ENCODE peak calls at places on chromosomes 7 and 10, in seven cellular contexts. Y is BJ, M is cardiac muscle cell, T is heart right ventricle, W is IMR-90, B is neural progenitor cell, E is foreskin fibroblast. L is an unnamed sample.

GRCh38 chr10:6035926-6036575 is 26.1 kb downstream of the IL2RA start:
- DNase-seq in Y (no peak), M (no peak), T (peak; percentile 1), W (no peak), B (peak; percentile 9), E (no peak), L (no peak)

GRCh38 chr10:133154996-133155778 is 4.8 kb upstream of the KNDC1 start:
- DNase-seq in Y (no peak), M (no peak), T (no peak), W (no peak), B (no peak), E (no peak), L (no peak)

GRCh38 chr10:123496996-123497660 is 169.0 kb upstream of the GPR26 start:
- DNase-seq in Y (no peak), M (no peak), T (no peak), W (no peak), B (no peak), E (no peak), L (no peak)

GRCh38 chr7:31061185-31061584 is 9.1 kb downstream of the ADCYAP1R1 start:
- DNase-seq in Y (no peak), M (no peak), T (no peak), W (no peak), B (peak; percentile 38), E (no peak), L (no peak)

GRCh38 chr7:19491821-19492452 is 216.9 kb downstream of the POLR1F start:
- DNase-seq in Y (peak; percentile 4), M (peak; percentile 11), T (no peak), W (peak; percentile 66), B (peak; percentile 18), E (peak; percentile 71), L (peak; percentile 21)

GRCh38 chr7:15757041-15757995 is 70.8 kb upstream of the MEOX2 start:
- DNase-seq in Y (no peak), M (no peak), T (no peak), W (no peak), B (no peak), E (peak; percentile 41), L (peak; percentile 23)

GRCh38 chr10:37436361-37436760 is 311.0 kb downstream of the ANKRD30A start:
- DNase-seq in Y (no peak), M (no peak), T (no peak), W (no peak), B (no peak), E (no peak), L (no peak)

GRCh38 chr10:28873540-28873939 is 196.2 kb downstream of the BAMBI start:
- DNase-seq in Y (no peak), M (no peak), T (no peak), W (no peak), B (no peak), E (no peak), L (no peak)

GRCh38 chr7:158263964-158264748 is 323.5 kb downstream of the PTPRN2 start:
- DNase-seq in Y (no peak), M (no peak), T (no peak), W (no peak), B (no peak), E (no peak), L (no peak)

GRCh38 chr10:30534465-30535144 is 94.9 kb downstream of the LYZL2 start:
- DNase-seq in Y (no peak), M (peak; percentile 84), T (peak; percentile 74), W (peak; percentile 67), B (peak; percentile 80), E (peak; percentile 81), L (peak; percentile 33)

DNA sequence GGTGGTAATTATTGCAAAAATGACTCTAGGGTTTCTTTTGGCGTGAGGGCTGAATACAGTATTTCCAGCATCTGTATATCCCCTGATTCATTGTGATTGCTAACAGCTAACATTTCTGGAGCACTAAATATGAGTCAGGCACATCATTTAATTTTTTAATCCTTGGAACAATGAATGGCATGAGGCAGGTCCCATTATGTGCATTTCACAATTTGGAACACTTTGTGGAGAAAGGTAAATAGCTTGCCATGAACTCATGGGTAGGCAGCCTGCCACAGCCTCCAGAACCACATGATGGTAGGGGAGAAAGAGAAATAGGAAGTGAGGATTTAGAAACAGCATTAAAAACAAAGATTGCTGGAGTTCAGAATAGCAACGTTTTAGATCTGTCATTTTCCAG is 1.7 kb downstream of the NPTX2 start:
- DNase-seq in Y (no peak), M (no peak), T (no peak), W (no peak), B (no peak), E (peak; percentile 54), L (no peak)
- H3K4me3 ChIP-seq in Y (no peak overlapping the region), M (no peak overlapping the region), T (no peak overlapping the region), W (no peak overlapping the region), B (no peak overlapping the region), E (no peak overlapping the region), L (no peak overlapping the region)

GRCh38 chr10:112429147-112429546 is 17.6 kb downstream of the ZDHHC6 start:
- DNase-seq in Y (no peak), M (no peak), T (no peak), W (no peak), B (no peak), E (no peak), L (no peak)

GRCh38 chr10:112429654-112430230 is 17.0 kb downstream of the ZDHHC6 start:
- DNase-seq in Y (no peak), M (no peak), T (no peak), W (no peak), B (no peak), E (no peak), L (no peak)

DNA sequence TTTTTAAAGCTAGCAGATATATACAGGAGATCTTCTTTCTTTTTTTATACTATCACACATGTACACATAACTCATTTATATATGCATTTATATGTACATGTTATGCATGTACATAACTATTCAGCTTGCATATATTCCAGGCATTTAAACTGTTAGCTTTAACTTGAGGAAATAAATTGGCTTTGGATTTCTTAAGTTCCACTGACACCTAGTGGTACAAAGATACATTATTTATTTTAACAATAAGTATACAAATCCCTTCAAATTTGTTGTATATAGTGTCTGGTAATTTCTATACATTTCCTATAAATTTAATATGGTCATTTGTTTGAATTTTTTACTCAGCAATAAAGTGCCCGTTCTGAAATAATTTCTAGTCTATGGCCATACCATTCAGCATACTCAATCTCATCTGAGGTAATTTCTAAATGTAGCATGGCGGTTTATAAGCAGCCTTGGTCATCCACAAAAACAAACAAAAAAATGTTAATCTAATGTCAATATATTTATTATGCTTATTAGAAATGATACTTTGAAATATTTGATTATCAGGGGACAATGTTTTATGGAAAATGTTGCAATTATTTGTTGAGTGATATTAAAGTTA is 11.6 kb downstream of the ZDHHC6 start:
- DNase-seq in Y (peak; percentile 12), M (no peak), T (no peak), W (peak; percentile 60), B (peak; percentile 8), E (peak; percentile 38), L (peak; percentile 16)
- TF ChIP-seq CTCF in Y (peak; percentile 34), M (peak; percentile 44), T (peak; percentile 68), W (peak; percentile 52), B (peak; percentile 56), E (peak; percentile 8), L (no peak)

DNA sequence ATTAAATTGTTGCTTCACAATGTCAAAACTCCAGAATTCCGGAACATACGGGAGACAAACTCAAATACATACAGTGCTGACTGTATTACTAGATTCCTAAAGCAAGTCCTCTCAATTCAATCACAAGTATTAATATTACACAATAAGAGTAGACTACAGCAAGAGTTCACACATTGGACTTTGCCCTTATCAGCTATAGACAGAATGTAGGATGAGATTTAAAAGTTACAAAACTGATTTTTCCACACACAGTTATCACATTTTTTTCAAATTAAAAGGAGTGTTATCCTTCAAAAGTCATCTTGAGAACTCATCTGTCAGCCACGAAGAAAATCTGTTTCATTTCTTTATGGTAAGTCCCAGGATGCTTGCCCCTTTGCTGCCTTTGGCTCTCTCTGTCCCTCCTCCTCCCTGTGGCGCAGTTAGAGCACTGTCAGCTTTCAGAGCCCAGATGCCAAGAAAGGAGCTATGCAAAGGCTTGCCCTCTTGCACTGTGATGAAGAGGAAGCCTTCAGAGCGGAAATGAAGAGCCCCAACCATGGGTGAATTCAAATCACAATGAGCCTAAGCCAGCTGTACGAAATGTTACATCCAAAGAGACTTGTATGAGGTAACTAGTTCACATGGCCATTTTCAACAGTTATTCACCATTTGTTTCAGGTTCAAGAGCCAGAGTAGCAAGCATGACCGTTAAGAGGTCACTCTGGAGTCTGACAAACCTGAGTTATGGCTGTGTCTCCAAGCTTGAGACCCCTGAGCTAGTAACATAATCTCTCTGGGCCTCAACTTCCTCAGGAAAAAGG is 10.7 kb downstream of the NCOA4 start:
- DNase-seq in Y (no peak), M (peak; percentile 36), T (peak; percentile 54), W (no peak), B (peak; percentile 16), E (no peak), L (no peak)
- H3K4me3 ChIP-seq in Y (no peak overlapping the region), M (peak overlapping the region; percentile 61), T (no peak overlapping the region), W (no peak overlapping the region), B (no peak overlapping the region), E (no peak overlapping the region), L (no peak overlapping the region)

DNA sequence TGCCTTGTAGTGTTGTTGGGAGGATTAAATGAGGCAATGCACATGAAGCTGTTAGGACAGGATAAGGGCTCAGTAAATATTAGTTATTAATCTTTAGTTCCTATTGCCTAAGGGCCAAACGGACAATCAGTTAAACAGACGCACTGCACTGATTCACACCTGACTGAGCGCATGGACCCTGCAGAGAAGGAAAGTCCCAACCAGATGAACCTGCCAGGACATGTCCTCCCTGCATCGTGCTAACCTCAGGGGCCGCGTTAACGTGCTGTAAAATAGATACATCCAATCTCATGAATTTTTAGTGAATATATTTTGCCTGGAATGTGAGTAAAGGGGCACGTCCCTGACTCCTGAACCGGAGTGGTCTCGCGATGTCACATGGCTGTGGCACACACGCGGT is 12.4 kb downstream of the ADARB2 start:
- DNase-seq in Y (no peak), M (no peak), T (no peak), W (no peak), B (no peak), E (no peak), L (no peak)
- TF ChIP-seq CTCF in Y (no peak), M (no peak), T (no peak), W (no peak), B (no peak), E (no peak), L (no peak)

DNA sequence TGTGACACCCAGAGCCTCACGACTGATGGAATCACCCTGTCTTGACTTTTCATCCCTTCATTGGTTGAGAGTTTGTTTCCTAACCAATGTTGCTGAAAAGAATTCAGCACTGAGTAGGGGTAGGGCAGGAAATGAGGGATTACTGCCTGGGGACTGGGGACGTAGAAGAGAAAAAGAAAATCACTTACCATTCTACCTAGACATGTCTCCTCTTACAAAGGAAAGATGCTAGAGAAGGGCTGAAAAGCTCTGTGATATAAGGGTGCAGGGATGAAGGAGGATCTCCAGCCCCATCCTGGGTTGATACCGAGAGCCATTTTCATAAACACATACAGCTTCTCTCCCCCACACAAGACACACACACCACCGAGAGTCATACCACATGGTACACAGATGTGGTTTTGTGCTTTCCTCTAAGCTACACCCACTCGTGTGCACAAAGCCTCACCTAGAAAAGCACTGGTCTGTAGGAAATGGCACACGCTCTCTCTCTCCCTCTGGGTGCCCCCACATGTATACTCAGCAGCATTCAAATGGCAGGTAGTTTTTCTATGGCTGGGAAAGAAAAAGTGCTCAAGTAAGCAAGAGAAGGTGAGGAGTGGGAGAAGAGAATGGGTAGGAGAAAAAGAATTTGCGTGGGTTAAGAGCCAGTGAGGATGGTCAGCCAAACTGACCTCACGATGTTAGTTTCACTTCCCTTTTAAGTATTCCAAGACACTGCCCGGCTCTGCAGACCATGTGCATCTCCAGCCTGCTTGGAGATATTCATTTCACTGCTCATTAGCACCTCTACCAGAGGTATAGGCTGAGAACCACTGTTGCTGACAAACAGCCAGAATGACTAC is 85.8 kb downstream of the CALD1 start:
- DNase-seq in Y (no peak), M (no peak), T (no peak), W (peak; percentile 76), B (peak; percentile 20), E (peak; percentile 78), L (no peak)
- H3K4me3 ChIP-seq in Y (peak overlapping the region; percentile 12), M (no peak overlapping the region), T (peak overlapping the region; percentile 17), W (peak overlapping the region; percentile 33), B (no peak overlapping the region), E (peak overlapping the region; percentile 31), L (no peak overlapping the region)